ENCODE peak calls at places on chromosomes 2 and 18, in eight cellular contexts. One of them, this sample, is unnamed. For H3K4me1, the result is how much of the 10 kb centered on the place peaks cover.

GRCh38 chr2:202187570-202187969 is 50.8 kb downstream of the SUMO1 start:
- DNase-seq in iPS DF 6.9: no peak
- DNase-seq in HCT116: peak
- DNase-seq in small intestine: peak
- DNase-seq in uterus: no peak
- DNase-seq in tibial artery: no peak
- DNase-seq in neuronal stem cell: no peak
- DNase-seq in SK-N-SH: no peak
- DNase-seq in this sample: no peak

GRCh38 chr2:150474326-150475074 is 13.0 kb downstream of the RND3 start:
- DNase-seq in small intestine: no peak
- DNase-seq in HCT116: no peak
- DNase-seq in SK-N-SH: no peak
- DNase-seq in iPS DF 6.9: no peak
- DNase-seq in uterus: no peak
- DNase-seq in neuronal stem cell: no peak
- DNase-seq in tibial artery: no peak
- DNase-seq in this sample: no peak

GRCh38 chr18:9732031-9732430 is 23.9 kb downstream of the RAB31 start:
- DNase-seq in SK-N-SH: no peak
- DNase-seq in small intestine: no peak
- DNase-seq in tibial artery: no peak
- DNase-seq in iPS DF 6.9: no peak
- DNase-seq in neuronal stem cell: no peak
- DNase-seq in HCT116: no peak
- DNase-seq in uterus: no peak
- DNase-seq in this sample: no peak

GRCh38 chr2:190537765-190538164 is 3.2 kb upstream of the NEMP2 start:
- DNase-seq in neuronal stem cell: no peak
- DNase-seq in iPS DF 6.9: no peak
- DNase-seq in uterus: no peak
- DNase-seq in HCT116: no peak
- DNase-seq in tibial artery: no peak
- DNase-seq in small intestine: no peak
- DNase-seq in SK-N-SH: no peak
- DNase-seq in this sample: no peak

GRCh38 chr2:98647636-98648035 is 39.2 kb downstream of the UNC50 start:
- DNase-seq in HCT116: no peak
- DNase-seq in tibial artery: no peak
- DNase-seq in SK-N-SH: no peak
- DNase-seq in neuronal stem cell: no peak
- DNase-seq in iPS DF 6.9: no peak
- DNase-seq in uterus: no peak
- DNase-seq in small intestine: no peak
- DNase-seq in this sample: no peak

GRCh38 chr18:11872479-11873136 is 21.4 kb downstream of the CHMP1B start:
- DNase-seq in neuronal stem cell: no peak
- DNase-seq in SK-N-SH: no peak
- DNase-seq in tibial artery: no peak
- DNase-seq in HCT116: peak
- DNase-seq in small intestine: peak
- DNase-seq in iPS DF 6.9: no peak
- DNase-seq in uterus: no peak
- DNase-seq in this sample: peak

GRCh38 chr2:219223831-219224610 is 5.3 kb upstream of the ABCB6 start:
- DNase-seq in tibial artery: no peak
- DNase-seq in small intestine: no peak
- DNase-seq in uterus: no peak
- DNase-seq in neuronal stem cell: no peak
- DNase-seq in iPS DF 6.9: no peak
- DNase-seq in SK-N-SH: no peak
- DNase-seq in HCT116: no peak
- DNase-seq in this sample: no peak

GRCh38 chr2:3483227-3483985 is 35.9 kb downstream of the ADI1 start:
- DNase-seq in small intestine: peak
- DNase-seq in neuronal stem cell: no peak
- DNase-seq in HCT116: no peak
- DNase-seq in iPS DF 6.9: peak
- DNase-seq in tibial artery: peak
- DNase-seq in uterus: peak
- DNase-seq in SK-N-SH: no peak
- DNase-seq in this sample: peak

GRCh38 chr2:189293164-189293563 is 113.6 kb upstream of the COL5A2 start:
- DNase-seq in HCT116: no peak
- DNase-seq in tibial artery: no peak
- DNase-seq in SK-N-SH: no peak
- DNase-seq in uterus: no peak
- DNase-seq in iPS DF 6.9: no peak
- DNase-seq in small intestine: no peak
- DNase-seq in neuronal stem cell: no peak
- DNase-seq in this sample: no peak

GRCh38 chr2:39871291-39871761 is 92.3 kb upstream of the THUMPD2 start:
- DNase-seq in iPS DF 6.9: no peak
- DNase-seq in neuronal stem cell: no peak
- DNase-seq in tibial artery: no peak
- DNase-seq in small intestine: no peak
- DNase-seq in HCT116: no peak
- DNase-seq in uterus: no peak
- DNase-seq in SK-N-SH: peak
- DNase-seq in this sample: no peak

GRCh38 chr2:230715201-230715600 is 2.6 kb downstream of the CAB39 start:
- DNase-seq in tibial artery: no peak
- DNase-seq in uterus: no peak
- DNase-seq in SK-N-SH: no peak
- DNase-seq in iPS DF 6.9: no peak
- DNase-seq in HCT116: no peak
- DNase-seq in neuronal stem cell: no peak
- DNase-seq in small intestine: no peak
- DNase-seq in this sample: no peak

GRCh38 chr2:11697103-11697871 is 27.3 kb upstream of the NTSR2 start:
- DNase-seq in tibial artery: peak
- DNase-seq in neuronal stem cell: no peak
- DNase-seq in uterus: peak
- DNase-seq in small intestine: no peak
- DNase-seq in SK-N-SH: peak
- DNase-seq in iPS DF 6.9: no peak
- DNase-seq in HCT116: no peak
- DNase-seq in this sample: peak

GRCh38 chr2:240205763-240206162 is 65.3 kb upstream of the OTOS start:
- DNase-seq in neuronal stem cell: no peak
- DNase-seq in uterus: no peak
- DNase-seq in SK-N-SH: no peak
- DNase-seq in HCT116: no peak
- DNase-seq in small intestine: no peak
- DNase-seq in iPS DF 6.9: no peak
- DNase-seq in tibial artery: no peak
- DNase-seq in this sample: no peak

GRCh38 chr18:72456802-72457201 is 87.3 kb downstream of the CBLN2 start:
- DNase-seq in iPS DF 6.9: no peak
- DNase-seq in neuronal stem cell: no peak
- DNase-seq in tibial artery: no peak
- DNase-seq in HCT116: no peak
- DNase-seq in uterus: no peak
- DNase-seq in SK-N-SH: no peak
- DNase-seq in small intestine: no peak
- DNase-seq in this sample: no peak

GRCh38 chr2:239167766-239168444 is 232.9 kb downstream of the HDAC4 start:
- DNase-seq in HCT116: no peak
- DNase-seq in uterus: no peak
- DNase-seq in SK-N-SH: no peak
- DNase-seq in small intestine: no peak
- DNase-seq in neuronal stem cell: no peak
- DNase-seq in iPS DF 6.9: no peak
- DNase-seq in tibial artery: peak
- DNase-seq in this sample: no peak

GRCh38 chr2:149989447-149990063 is 402.0 kb upstream of the MMADHC start:
- DNase-seq in SK-N-SH: no peak
- DNase-seq in tibial artery: no peak
- DNase-seq in uterus: no peak
- DNase-seq in neuronal stem cell: no peak
- DNase-seq in HCT116: no peak
- DNase-seq in small intestine: no peak
- DNase-seq in iPS DF 6.9: no peak
- DNase-seq in this sample: peak

GRCh38 chr18:78676622-78677482 is 302.8 kb upstream of the SALL3 start:
- DNase-seq in tibial artery: no peak
- DNase-seq in iPS DF 6.9: no peak
- DNase-seq in small intestine: no peak
- DNase-seq in uterus: no peak
- DNase-seq in HCT116: no peak
- DNase-seq in SK-N-SH: no peak
- DNase-seq in neuronal stem cell: no peak
- DNase-seq in this sample: no peak

GRCh38 chr2:107809835-107810234 is 16.9 kb upstream of the RGPD4 start:
- DNase-seq in tibial artery: no peak
- DNase-seq in SK-N-SH: no peak
- DNase-seq in iPS DF 6.9: no peak
- DNase-seq in HCT116: no peak
- DNase-seq in uterus: no peak
- DNase-seq in small intestine: no peak
- DNase-seq in neuronal stem cell: no peak
- DNase-seq in this sample: peak

GRCh38 chr2:107810734-107811133 is 16.0 kb upstream of the RGPD4 start:
- DNase-seq in uterus: no peak
- DNase-seq in iPS DF 6.9: no peak
- DNase-seq in HCT116: no peak
- DNase-seq in small intestine: no peak
- DNase-seq in tibial artery: no peak
- DNase-seq in SK-N-SH: no peak
- DNase-seq in neuronal stem cell: no peak
- DNase-seq in this sample: no peak

GRCh38 chr2:107811376-107811775 is 15.3 kb upstream of the RGPD4 start:
- DNase-seq in iPS DF 6.9: no peak
- DNase-seq in HCT116: no peak
- DNase-seq in tibial artery: no peak
- DNase-seq in small intestine: no peak
- DNase-seq in neuronal stem cell: no peak
- DNase-seq in SK-N-SH: no peak
- DNase-seq in uterus: no peak
- DNase-seq in this sample: no peak

GRCh38 chr2:107808023-107808422 is 18.7 kb upstream of the RGPD4 start:
- DNase-seq in neuronal stem cell: no peak
- DNase-seq in small intestine: no peak
- DNase-seq in HCT116: no peak
- DNase-seq in iPS DF 6.9: no peak
- DNase-seq in uterus: no peak
- DNase-seq in tibial artery: no peak
- DNase-seq in SK-N-SH: no peak
- DNase-seq in this sample: no peak

DNA sequence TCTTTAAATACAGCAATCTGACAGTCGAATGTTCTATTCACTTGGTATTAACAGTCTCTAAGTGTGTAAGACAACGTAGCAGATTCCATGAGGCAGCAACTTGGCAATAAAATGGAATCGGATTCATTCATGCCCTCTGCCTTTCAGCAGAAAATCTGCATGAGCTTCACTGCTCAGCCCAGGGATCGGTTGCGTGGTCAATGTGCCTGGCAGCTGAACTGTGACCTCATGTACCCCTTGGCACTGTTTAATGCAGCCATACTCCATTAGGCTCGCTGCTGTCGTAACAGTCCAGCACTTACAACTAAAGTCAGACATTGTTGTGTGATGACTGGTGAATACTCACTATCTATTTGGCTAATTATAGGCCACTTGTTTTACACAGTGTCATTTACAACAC is 17.7 kb upstream of the RGPD4 start:
- DNase-seq in small intestine: no peak
- DNase-seq in uterus: no peak
- DNase-seq in neuronal stem cell: no peak
- DNase-seq in HCT116: no peak
- DNase-seq in tibial artery: no peak
- DNase-seq in iPS DF 6.9: no peak
- DNase-seq in SK-N-SH: no peak
- DNase-seq in this sample: no peak
- H3K4me1 ChIP-seq in small intestine: under half
- H3K4me1 ChIP-seq in uterus: under half
- H3K4me1 ChIP-seq in neuronal stem cell: under half
- H3K4me1 ChIP-seq in HCT116: under half
- H3K4me1 ChIP-seq in tibial artery: under half
- H3K4me1 ChIP-seq in iPS DF 6.9: under half
- H3K4me1 ChIP-seq in SK-N-SH: under half
- H3K4me1 ChIP-seq in this sample: under half

GRCh38 chr2:105910497-105911238 is 166.0 kb downstream of the NCK2 start:
- DNase-seq in SK-N-SH: no peak
- DNase-seq in uterus: no peak
- DNase-seq in HCT116: no peak
- DNase-seq in small intestine: no peak
- DNase-seq in iPS DF 6.9: no peak
- DNase-seq in tibial artery: no peak
- DNase-seq in neuronal stem cell: no peak
- DNase-seq in this sample: no peak
- H3K4me1 ChIP-seq in SK-N-SH: under half
- H3K4me1 ChIP-seq in uterus: under half
- H3K4me1 ChIP-seq in HCT116: under half
- H3K4me1 ChIP-seq in small intestine: under half
- H3K4me1 ChIP-seq in iPS DF 6.9: under half
- H3K4me1 ChIP-seq in tibial artery: under half
- H3K4me1 ChIP-seq in neuronal stem cell: under half
- H3K4me1 ChIP-seq in this sample: under half

GRCh38 chr2:216112926-216113325 is 3.8 kb downstream of the XRCC5 start:
- DNase-seq in iPS DF 6.9: no peak
- DNase-seq in neuronal stem cell: no peak
- DNase-seq in tibial artery: no peak
- DNase-seq in uterus: no peak
- DNase-seq in SK-N-SH: no peak
- DNase-seq in HCT116: no peak
- DNase-seq in small intestine: no peak
- DNase-seq in this sample: no peak

GRCh38 chr2:216115224-216115582 is 6.1 kb downstream of the XRCC5 start:
- DNase-seq in uterus: no peak
- DNase-seq in iPS DF 6.9: no peak
- DNase-seq in tibial artery: no peak
- DNase-seq in neuronal stem cell: no peak
- DNase-seq in SK-N-SH: no peak
- DNase-seq in HCT116: no peak
- DNase-seq in small intestine: no peak
- DNase-seq in this sample: peak

GRCh38 chr2:216116418-216116817 is 7.3 kb downstream of the XRCC5 start:
- DNase-seq in SK-N-SH: peak
- DNase-seq in HCT116: no peak
- DNase-seq in neuronal stem cell: no peak
- DNase-seq in tibial artery: no peak
- DNase-seq in iPS DF 6.9: no peak
- DNase-seq in uterus: no peak
- DNase-seq in small intestine: no peak
- DNase-seq in this sample: no peak

GRCh38 chr2:216113572-216113971 is 4.4 kb downstream of the XRCC5 start:
- DNase-seq in small intestine: no peak
- DNase-seq in HCT116: no peak
- DNase-seq in iPS DF 6.9: no peak
- DNase-seq in neuronal stem cell: no peak
- DNase-seq in uterus: no peak
- DNase-seq in SK-N-SH: no peak
- DNase-seq in tibial artery: no peak
- DNase-seq in this sample: no peak

GRCh38 chr2:216114476-216115223 is 5.5 kb downstream of the XRCC5 start:
- DNase-seq in SK-N-SH: peak
- DNase-seq in uterus: peak
- DNase-seq in HCT116: peak
- DNase-seq in tibial artery: peak
- DNase-seq in small intestine: peak
- DNase-seq in neuronal stem cell: peak
- DNase-seq in iPS DF 6.9: peak
- DNase-seq in this sample: peak
- H3K4me1 ChIP-seq in SK-N-SH: under half
- H3K4me1 ChIP-seq in uterus: under half
- H3K4me1 ChIP-seq in HCT116: under half
- H3K4me1 ChIP-seq in tibial artery: under half
- H3K4me1 ChIP-seq in small intestine: under half
- H3K4me1 ChIP-seq in neuronal stem cell: under half
- H3K4me1 ChIP-seq in iPS DF 6.9: under half
- H3K4me1 ChIP-seq in this sample: under half

GRCh38 chr2:216217904-216218260 is 108.7 kb downstream of the XRCC5 start:
- DNase-seq in SK-N-SH: no peak
- DNase-seq in small intestine: no peak
- DNase-seq in neuronal stem cell: no peak
- DNase-seq in tibial artery: no peak
- DNase-seq in uterus: no peak
- DNase-seq in HCT116: no peak
- DNase-seq in iPS DF 6.9: no peak
- DNase-seq in this sample: no peak
- H3K4me1 ChIP-seq in SK-N-SH: under half
- H3K4me1 ChIP-seq in small intestine: under half
- H3K4me1 ChIP-seq in neuronal stem cell: under half
- H3K4me1 ChIP-seq in tibial artery: under half
- H3K4me1 ChIP-seq in uterus: under half
- H3K4me1 ChIP-seq in HCT116: under half
- H3K4me1 ChIP-seq in iPS DF 6.9: under half
- H3K4me1 ChIP-seq in this sample: under half